ENCODE peak calls at places on chromosomes 5 and 9, in six cellular contexts. B is pancreas; U is ACHN; G is pulmonary artery endothelial cell; A is coronary artery; L is stimulated activated CD8-positive, alpha-beta memory T cell treated with anti-CD3 and anti-CD28 coated beads, Interleukin-7, amount 100 ng/mL, for 1 hour. Q is an unnamed sample.
A peak's percentile ranks its signal among the peaks of the same experiment; 100 is the strongest.

GRCh38 chr9:87725900-87726709 is at the start of gene CTSL:
- DNase-seq in B (peak; percentile 88), U (peak; percentile 69), G (no peak), A (peak; percentile 95), L (peak; percentile 12), Q (no peak)

GRCh38 chr9:90881648-90882047 is 80.0 kb downstream of the SYK start:
- DNase-seq in B (no peak), U (no peak), G (no peak), A (no peak), L (no peak), Q (no peak)

GRCh38 chr5:142512041-142512679 is 173.7 kb downstream of the FGF1 start:
- DNase-seq in B (no peak), U (no peak), G (no peak), A (no peak), L (no peak), Q (no peak)

GRCh38 chr9:131960805-131961495 is 118.7 kb downstream of the MED27 start:
- DNase-seq in B (no peak), U (peak; percentile 18), G (no peak), A (no peak), L (no peak), Q (no peak)

GRCh38 chr9:134474058-134474370 is 147.8 kb downstream of the RXRA start:
- DNase-seq in B (no peak), U (no peak), G (no peak), A (no peak), L (no peak), Q (no peak)

GRCh38 chr5:137595680-137596079 is 96.6 kb upstream of the SPOCK1 start:
- DNase-seq in B (no peak), U (no peak), G (no peak), A (no peak), L (no peak), Q (no peak)

GRCh38 chr5:170631471-170632195 is 127.8 kb downstream of the KCNIP1 start:
- DNase-seq in B (no peak), U (peak; percentile 76), G (no peak), A (peak; percentile 80), L (no peak), Q (no peak)

GRCh38 chr9:81825831-81826540 is 102.2 kb upstream of the SPATA31D4 start:
- DNase-seq in B (no peak), U (peak; percentile 67), G (no peak), A (no peak), L (no peak), Q (no peak)

GRCh38 chr9:120933310-120934044 is 6.9 kb upstream of the TRAF1 start:
- DNase-seq in B (no peak), U (no peak), G (no peak), A (peak; percentile 68), L (no peak), Q (no peak)

GRCh38 chr5:126096442-126096841 is 326.8 kb upstream of the GRAMD2B start:
- DNase-seq in B (no peak), U (no peak), G (no peak), A (no peak), L (no peak), Q (no peak)

GRCh38 chr5:407801-408268 is 35.1 kb upstream of the EXOC3 start:
- DNase-seq in B (no peak), U (no peak), G (no peak), A (no peak), L (no peak), Q (no peak)

GRCh38 chr5:181282874-181283273 is 21.9 kb upstream of the TRIM52 start:
- DNase-seq in B (no peak), U (no peak), G (no peak), A (no peak), L (no peak), Q (no peak)

GRCh38 chr9:121289554-121290370 is 21.8 kb downstream of the GSN start:
- DNase-seq in B (no peak), U (no peak), G (no peak), A (no peak), L (no peak), Q (no peak)

GRCh38 chr5:68544091-68544655 is 328.6 kb downstream of the PIK3R1 start:
- DNase-seq in B (no peak), U (no peak), G (no peak), A (no peak), L (no peak), Q (no peak)

GRCh38 chr5:145589063-145589462 is 246.1 kb downstream of the PRELID2 start:
- DNase-seq in B (no peak), U (no peak), G (no peak), A (no peak), L (no peak), Q (no peak)

GRCh38 chr9:117720555-117720954 is 16.4 kb downstream of the TLR4 start:
- DNase-seq in B (no peak), U (no peak), G (no peak), A (no peak), L (no peak), Q (no peak)

GRCh38 chr5:108801776-108802175 is 54.1 kb downstream of the FER start:
- DNase-seq in B (no peak), U (peak; percentile 82), G (peak; percentile 63), A (no peak), L (no peak), Q (no peak)

GRCh38 chr5:36692791-36693763 is 86.7 kb downstream of the SLC1A3 start:
- DNase-seq in B (peak; percentile 72), U (peak; percentile 56), G (no peak), A (no peak), L (no peak), Q (no peak)

GRCh38 chr5:145768863-145769262 is 66.3 kb downstream of the PRELID2 start:
- DNase-seq in B (no peak), U (no peak), G (no peak), A (no peak), L (no peak), Q (no peak)

GRCh38 chr5:98631311-98632054 is 142.0 kb upstream of the RGMB start:
- DNase-seq in B (no peak), U (no peak), G (no peak), A (no peak), L (no peak), Q (no peak)

GRCh38 chr9:89732295-89732951 is 127.6 kb downstream of the GADD45G start:
- DNase-seq in B (no peak), U (no peak), G (no peak), A (no peak), L (no peak), Q (no peak)

GRCh38 chr5:172571413-172571812 is 69.7 kb upstream of the NEURL1B start:
- DNase-seq in B (no peak), U (no peak), G (no peak), A (no peak), L (no peak), Q (no peak)

GRCh38 chr5:121630402-121630801 is 221.3 kb upstream of the FTMT start:
- DNase-seq in B (no peak), U (peak; percentile 13), G (no peak), A (no peak), L (no peak), Q (no peak)

GRCh38 chr9:87656485-87656884 is 69.4 kb upstream of the CTSL start:
- DNase-seq in B (no peak), U (no peak), G (no peak), A (peak; percentile 45), L (no peak), Q (no peak)

GRCh38 chr9:22237497-22238363 is 208.9 kb upstream of the DMRTA1 start:
- DNase-seq in B (no peak), U (peak; percentile 86), G (no peak), A (no peak), L (no peak), Q (no peak)

GRCh38 chr5:90488791-90489190 is 14.1 kb downstream of the POLR3G start:
- DNase-seq in B (no peak), U (no peak), G (no peak), A (no peak), L (no peak), Q (no peak)

GRCh38 chr9:97447030-97447429 is 35.1 kb downstream of the TDRD7 start:
- DNase-seq in B (no peak), U (no peak), G (no peak), A (no peak), L (no peak), Q (no peak)

GRCh38 chr5:62825623-62826220 is 247.1 kb downstream of the LRRC70 start:
- DNase-seq in B (no peak), U (no peak), G (no peak), A (no peak), L (no peak), Q (no peak)

GRCh38 chr5:135492319-135492626 is 40.1 kb upstream of the TIFAB start:
- DNase-seq in B (no peak), U (no peak), G (no peak), A (no peak), L (no peak), Q (no peak)

Q was measured in central memory CD8-positive, alpha-beta T cell.